ENCODE peak calls at places on chromosomes 2 and 18, in five cellular contexts. U is psoas muscle, N is fibroblast of mammary gland, H is dorsolateral prefrontal cortex, R is AG09309. I is an unnamed sample.

GRCh38 chr2:55957142-55957541 is 33.6 kb upstream of the EFEMP1 start:
- DNase-seq in H (no peak), R (no peak), N (peak), U (no peak), I (no peak)

GRCh38 chr2:8571792-8572499 is 109.9 kb upstream of the ID2 start:
- DNase-seq in R (no peak), H (peak), U (no peak), N (no peak), I (no peak)

GRCh38 chr18:49178736-49179135 is 228.0 kb upstream of the SMAD7 start:
- DNase-seq in N (peak), R (no peak), U (no peak), H (peak), I (no peak)

GRCh38 chr18:40210696-40211095 is 1744.3 kb upstream of the PIK3C3 start:
- DNase-seq in R (no peak), H (no peak), N (no peak), U (no peak), I (no peak)

GRCh38 chr2:219998099-219998498 is 370.7 kb downstream of the SLC4A3 start:
- DNase-seq in N (peak), H (no peak), U (no peak), R (no peak), I (no peak)

GRCh38 chr2:142585785-142586184 is 291.7 kb upstream of the KYNU start:
- DNase-seq in N (no peak), H (no peak), U (no peak), R (no peak), I (peak)

GRCh38 chr2:66775730-66776422 is 341.0 kb downstream of the MEIS1 start:
- DNase-seq in H (no peak), R (no peak), N (no peak), U (no peak), I (no peak)

GRCh38 chr18:36124841-36125240 is 4.3 kb downstream of the SLC39A6 start:
- DNase-seq in U (no peak), H (no peak), R (no peak), N (no peak), I (no peak)

GRCh38 chr18:23143059-23143831 is 8.0 kb downstream of the CABLES1 start:
- DNase-seq in H (peak), R (no peak), U (peak), N (no peak), I (no peak)

GRCh38 chr2:195531754-195532153 is 125.3 kb upstream of the SLC39A10 start:
- DNase-seq in R (no peak), H (no peak), U (no peak), N (peak), I (no peak)

GRCh38 chr2:179070895-179071294 is 21.0 kb upstream of the CCDC141 start:
- DNase-seq in R (no peak), H (no peak), U (no peak), N (no peak), I (no peak)

GRCh38 chr2:58853420-58853819 is 612.3 kb upstream of the FANCL start:
- DNase-seq in R (no peak), U (no peak), H (no peak), N (no peak), I (no peak)

GRCh38 chr2:107259411-107260195 is 373.6 kb upstream of the ST6GAL2 start:
- DNase-seq in N (no peak), R (no peak), U (no peak), H (no peak), I (no peak)

GRCh38 chr18:46341989-46342525 is 237.9 kb downstream of the HAUS1 start:
- DNase-seq in N (no peak), H (no peak), R (no peak), U (no peak), I (no peak)

GRCh38 chr2:109689973-109690372 is 75.8 kb downstream of the SOWAHC start:
- DNase-seq in U (no peak), N (no peak), R (no peak), H (no peak), I (no peak)

GRCh38 chr2:27375513-27376099 is 4.9 kb downstream of the ZNF513 start:
- DNase-seq in H (no peak), R (no peak), N (no peak), U (no peak), I (no peak)

GRCh38 chr2:190359896-190360376 is 16.5 kb downstream of the INPP1 start:
- DNase-seq in N (peak), U (peak), H (peak), R (no peak), I (no peak)

DNA sequence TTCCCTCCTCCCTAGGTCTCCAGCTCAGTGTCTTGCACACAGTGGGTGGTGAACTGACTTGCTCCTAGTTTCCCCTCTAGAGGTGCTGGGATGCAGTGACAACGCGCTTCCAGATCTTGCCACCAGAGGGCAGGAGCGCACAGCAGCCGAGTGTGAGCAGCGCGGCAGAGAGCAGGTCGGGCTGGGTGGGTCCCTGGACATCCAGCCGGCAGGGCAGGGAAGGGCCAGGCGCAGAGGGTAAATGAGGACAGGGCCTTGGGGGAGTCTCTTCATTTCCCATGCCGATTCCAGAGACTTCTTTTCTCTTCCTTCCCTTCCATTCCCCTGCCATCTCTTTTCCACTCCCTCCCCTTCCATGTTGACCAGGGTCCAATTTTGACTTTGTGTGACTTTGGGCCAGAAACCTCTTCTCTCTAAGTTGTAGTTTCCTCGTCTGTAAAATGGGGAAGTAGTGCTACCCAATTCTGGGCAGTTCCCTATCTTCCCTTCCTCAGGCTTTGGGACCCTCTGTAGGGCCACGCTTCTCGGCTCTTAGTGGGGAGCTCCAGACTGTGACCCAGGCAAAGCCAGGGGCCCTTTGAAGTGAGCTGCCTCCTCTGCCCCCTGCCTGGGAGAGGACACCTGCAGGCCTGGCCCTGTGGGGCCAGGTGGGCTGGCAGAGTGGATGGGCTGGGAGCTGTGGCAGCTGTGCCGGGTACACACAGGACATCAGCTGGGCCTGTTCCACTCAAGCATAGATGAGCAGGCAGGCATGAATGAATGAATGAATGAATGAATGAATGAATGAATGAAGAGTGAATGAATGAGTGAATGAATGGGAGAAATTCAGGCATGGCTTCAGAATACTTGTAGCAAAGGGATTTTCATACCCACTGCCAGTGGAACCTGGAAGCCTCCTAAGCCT is 43.3 kb upstream of the TAF1B start:
- DNase-seq in R (no peak), N (peak), U (peak), H (peak), I (peak)
- H3K4me3 ChIP-seq in R (no peak), N (no peak), U (peak), H (peak), I (no peak)

GRCh38 chr2:99067871-99068270 is 73.6 kb upstream of the C2orf15 start:
- DNase-seq in H (no peak), N (no peak), R (no peak), U (no peak), I (no peak)

GRCh38 chr2:99072556-99072955 is 69.0 kb upstream of the C2orf15 start:
- DNase-seq in R (no peak), H (no peak), N (no peak), U (no peak), I (no peak)

GRCh38 chr2:99066075-99066557 is 75.4 kb upstream of the C2orf15 start:
- DNase-seq in U (no peak), H (no peak), N (peak), R (peak), I (peak)

DNA sequence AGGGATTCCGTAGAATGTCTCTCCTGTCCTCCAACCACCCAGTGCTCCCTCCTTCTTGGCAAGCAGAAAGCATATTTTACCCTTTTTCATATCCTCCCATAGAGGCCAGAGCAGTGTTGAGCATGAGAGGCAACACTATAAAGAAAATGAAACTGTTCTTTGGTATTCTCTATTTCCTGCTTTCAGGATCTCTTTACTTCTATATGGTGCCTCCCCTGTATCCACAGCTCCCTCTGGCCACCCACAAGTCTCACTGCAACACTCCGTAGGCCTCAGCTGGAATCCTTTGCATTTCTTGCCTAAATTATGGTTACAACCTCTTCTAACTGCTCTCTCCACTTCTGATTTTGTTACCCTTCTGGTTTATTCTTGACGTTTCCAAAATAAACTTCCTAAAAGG is 74.9 kb upstream of the C2orf15 start:
- DNase-seq in R (peak), H (peak), U (no peak), N (peak), I (peak)
- TF ChIP-seq CTCF in R (peak), H (peak), U (no peak), N (peak), I (peak)

DNA sequence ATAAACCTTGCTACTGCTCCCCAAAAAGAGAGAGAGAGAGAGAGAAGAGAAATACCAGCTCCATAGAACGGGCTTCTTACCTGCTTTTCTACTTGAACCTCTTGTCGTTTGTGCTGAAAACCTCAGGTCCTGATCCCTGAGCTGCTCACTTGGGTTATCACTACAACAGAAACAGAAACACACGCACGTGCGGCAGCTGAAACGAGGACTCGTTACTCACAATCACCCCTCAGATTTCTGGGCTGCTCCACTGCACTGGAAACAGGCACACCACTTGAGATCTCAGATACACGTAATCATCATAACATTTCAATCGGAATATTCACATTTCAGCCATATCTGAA is 48.2 kb upstream of the GPC1 start:
- DNase-seq in N (no peak), U (no peak), H (no peak), R (no peak), I (no peak)
- H3K4me3 ChIP-seq in N (no peak), U (peak), H (no peak), R (no peak), I (no peak)

GRCh38 chr2:65299246-65299645 is 71.6 kb downstream of the ACTR2 start:
- DNase-seq in R (no peak), U (no peak), N (peak), H (no peak), I (no peak)

GRCh38 chr2:65298089-65298488 is 70.5 kb downstream of the ACTR2 start:
- DNase-seq in U (no peak), H (no peak), R (no peak), N (no peak), I (no peak)

GRCh38 chr2:65297544-65297943 is 69.9 kb downstream of the ACTR2 start:
- DNase-seq in N (no peak), R (no peak), U (no peak), H (no peak), I (no peak)

GRCh38 chr2:65300134-65300771 is 72.6 kb downstream of the ACTR2 start:
- DNase-seq in N (peak), H (peak), U (peak), R (no peak), I (no peak)

DNA sequence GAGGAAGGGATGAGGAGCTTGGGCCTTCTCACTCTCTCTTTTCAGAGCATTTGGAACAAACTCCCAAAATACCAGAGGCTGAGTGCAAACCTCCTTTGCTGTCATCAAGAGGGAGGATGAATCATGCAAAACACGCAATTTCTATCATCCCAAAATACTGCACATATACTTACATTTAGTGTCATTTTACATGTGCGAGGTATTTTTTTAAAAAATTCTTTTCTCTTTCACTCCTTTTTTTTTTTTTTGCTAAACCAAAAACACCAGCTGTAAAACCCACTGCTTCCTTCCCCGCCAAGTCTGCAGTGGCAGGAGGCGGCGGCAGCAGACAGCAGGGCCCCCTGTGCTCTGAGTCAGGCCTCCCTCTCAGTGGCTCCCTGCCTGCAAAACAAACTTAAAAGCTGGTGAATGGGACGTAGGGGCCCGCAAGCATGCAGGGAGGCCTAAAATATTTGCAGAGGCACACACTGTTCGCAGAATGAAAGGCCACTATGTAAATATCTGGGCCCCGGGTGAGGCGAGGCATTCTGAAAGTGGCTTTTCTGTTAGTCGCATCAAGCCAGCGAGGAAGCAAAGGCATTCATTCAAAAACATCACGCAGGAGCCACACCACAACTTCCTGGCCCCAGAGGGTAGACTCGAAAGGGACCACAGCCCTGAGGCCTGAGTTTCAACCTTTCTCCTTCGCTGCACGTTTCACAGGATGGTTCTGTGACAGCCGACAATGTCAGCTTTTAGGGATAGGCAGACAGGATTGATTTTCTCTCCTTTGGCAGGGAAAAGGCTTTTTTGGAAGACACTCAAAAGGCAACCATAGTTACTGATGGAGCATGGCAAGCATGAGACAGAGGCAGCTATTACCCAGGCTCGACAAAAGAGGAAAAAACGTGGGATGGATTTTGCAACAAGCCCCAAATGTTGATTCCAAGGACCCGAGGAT is 73.4 kb downstream of the ACTR2 start:
- DNase-seq in U (peak), H (peak), N (peak), R (peak), I (peak)
- TF ChIP-seq CTCF in U (no peak), H (no peak), N (no peak), R (no peak), I (no peak)

GRCh38 chr2:233063976-233064411 is 3.9 kb downstream of the INPP5D start:
- DNase-seq in N (no peak), H (no peak), U (no peak), R (no peak), I (no peak)
- H3K4me3 ChIP-seq in N (no peak), H (peak), U (no peak), R (no peak), I (peak)

GRCh38 chr2:119837350-119837749 is 77.6 kb downstream of the PTPN4 start:
- DNase-seq in U (no peak), N (no peak), R (no peak), H (no peak), I (no peak)
- TF ChIP-seq CTCF in U (no peak), N (no peak), R (no peak), H (no peak), I (no peak)

GRCh38 chr2:85725451-85725850 is 28.3 kb upstream of the ATOH8 start:
- DNase-seq in N (no peak), H (no peak), U (no peak), R (no peak), I (no peak)

GRCh38 chr2:85728342-85728741 is 25.4 kb upstream of the ATOH8 start:
- DNase-seq in H (no peak), R (no peak), N (no peak), U (no peak), I (no peak)

GRCh38 chr2:85729825-85730510 is 23.8 kb upstream of the ATOH8 start:
- DNase-seq in R (no peak), N (no peak), H (no peak), U (no peak), I (no peak)

GRCh38 chr2:85728883-85729824 is 24.6 kb upstream of the ATOH8 start:
- DNase-seq in N (peak), H (peak), U (peak), R (no peak), I (no peak)

DNA sequence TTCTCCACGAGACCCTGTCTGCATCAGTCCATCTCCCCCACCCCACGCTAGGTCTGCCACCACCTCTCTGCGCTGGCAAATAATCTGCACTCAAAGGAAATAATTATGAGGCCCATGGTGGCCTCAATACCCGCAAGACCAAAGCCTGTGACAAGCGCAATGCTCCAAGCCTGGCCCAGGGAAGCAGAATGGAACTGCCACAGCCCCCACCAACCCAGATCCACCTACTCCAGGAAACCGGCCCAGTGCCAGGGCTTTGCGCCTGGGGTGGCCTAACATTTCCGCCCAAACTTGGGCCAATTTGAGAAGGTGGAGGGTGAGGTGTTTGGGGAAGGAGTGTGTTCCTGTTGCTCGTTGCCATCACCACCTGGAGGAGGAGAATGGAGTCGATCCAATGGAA is 26.0 kb upstream of the ATOH8 start:
- DNase-seq in H (no peak), N (no peak), U (no peak), R (no peak), I (no peak)
- H3K4me3 ChIP-seq in H (no peak), N (no peak), U (no peak), R (no peak), I (no peak)

GRCh38 chr2:7209776-7210555 is 292.8 kb downstream of the RNF144A start:
- DNase-seq in U (no peak), H (no peak), R (no peak), N (no peak), I (no peak)
- TF ChIP-seq CTCF in U (no peak), H (no peak), R (no peak), N (no peak), I (no peak)

DNA sequence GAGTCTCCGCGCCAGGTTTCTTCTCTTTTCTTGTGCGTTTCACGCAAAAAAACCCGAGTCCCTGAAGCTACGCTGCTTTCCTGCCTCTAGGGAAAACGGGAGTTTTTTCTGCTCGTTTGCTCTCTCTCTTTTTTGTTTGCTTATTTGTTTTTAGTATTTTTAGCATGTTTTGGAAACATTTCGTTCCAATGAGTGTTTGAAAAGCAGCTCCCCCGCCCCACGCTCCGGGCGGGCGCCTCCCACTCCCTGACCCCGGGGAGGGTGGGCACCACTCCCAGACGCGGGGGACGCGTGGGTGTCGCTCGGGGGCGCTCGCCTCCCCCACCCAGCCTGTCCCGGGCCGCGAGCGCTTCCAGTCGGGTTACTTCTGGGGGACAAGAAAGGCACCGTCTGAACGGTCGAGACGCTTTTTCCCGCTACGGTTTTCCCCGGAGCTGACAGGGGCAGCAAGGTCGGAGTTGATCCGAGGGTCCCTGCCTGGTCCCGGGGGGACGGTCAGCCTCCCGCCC is 446 bp upstream of the EFHD1 start:
- DNase-seq in H (peak), U (peak), R (no peak), N (peak), I (no peak)
- H3K4me3 ChIP-seq in H (peak), U (peak), R (peak), N (peak), I (peak)

GRCh38 chr2:6917071-6917760 is at the start of gene RNF144A:
- DNase-seq in H (peak), N (peak), R (no peak), U (peak), I (no peak)
- TF ChIP-seq CTCF in H (peak), N (no peak), R (peak), U (peak), I (peak)